ENCODE peak calls at places on chromosomes 16 and 17, in four cellular contexts. M, B, F and J are unnamed samples.

GRCh38 chr16:49327466-49327865 is 45.8 kb upstream of the CBLN1 start:
- DNase-seq in M (no peak), B (no peak), F (no peak), J (no peak)

GRCh38 chr17:43874293-43874692 is 27.3 kb downstream of the CD300LG start:
- DNase-seq in M (no peak), B (no peak), F (no peak), J (no peak)

GRCh38 chr17:51006601-51007000 is 114.1 kb downstream of the SPAG9 start:
- DNase-seq in M (no peak), B (no peak), F (peak; percentile 64), J (no peak)

GRCh38 chr16:12265168-12265567 is 288.6 kb downstream of the SNX29 start:
- DNase-seq in M (no peak), B (no peak), F (no peak), J (no peak)

GRCh38 chr16:51134876-51135275 is 16.2 kb downstream of the SALL1 start:
- DNase-seq in M (no peak), B (no peak), F (no peak), J (no peak)

GRCh38 chr16:68339214-68339613 is 28.4 kb downstream of the PRMT7 start:
- DNase-seq in M (no peak), B (no peak), F (no peak), J (no peak)

GRCh38 chr17:75131278-75132017 is at the start of gene NT5C:
- DNase-seq in M (peak; percentile 61), B (peak; percentile 91), F (peak; percentile 66), J (peak; percentile 93)

GRCh38 chr16:74291577-74292208 is 4.9 kb upstream of the PSMD7 start:
- DNase-seq in M (no peak), B (no peak), F (peak; percentile 6), J (no peak)

GRCh38 chr17:40123811-40124114 is 2.0 kb downstream of the MSL1 start:
- DNase-seq in M (no peak), B (no peak), F (no peak), J (no peak)

GRCh38 chr16:29815032-29815721 is 775 bp upstream of the PAGR1 start:
- DNase-seq in M (no peak), B (no peak), F (no peak), J (no peak)

GRCh38 chr17:36600936-36601302 is 464 bp upstream of the MRM1 start:
- DNase-seq in M (no peak), B (no peak), F (no peak), J (no peak)

GRCh38 chr16:53530046-53530445 is 27.0 kb upstream of the AKTIP start:
- DNase-seq in M (no peak), B (no peak), F (no peak), J (no peak)

GRCh38 chr17:41397003-41397665 is at the start of gene KRT31:
- DNase-seq in M (no peak), B (no peak), F (no peak), J (no peak)

GRCh38 chr16:1258218-1258587 is 2.3 kb downstream of the TPSD1 start:
- DNase-seq in M (no peak), B (no peak), F (peak; percentile 34), J (no peak)

GRCh38 chr17:77354420-77354720 is 213.6 kb downstream of the SEC14L1 start:
- DNase-seq in M (no peak), B (peak; percentile 3), F (no peak), J (no peak)

GRCh38 chr17:73465851-73466250 is 154.1 kb upstream of the CDC42EP4 start:
- DNase-seq in M (no peak), B (no peak), F (no peak), J (no peak)

GRCh38 chr17:18968945-18969887 is 17.3 kb downstream of the SLC5A10 start:
- DNase-seq in M (no peak), B (no peak), F (no peak), J (no peak)

GRCh38 chr17:8798176-8799000 is 777 bp downstream of the MFSD6L start:
- DNase-seq in M (no peak), B (no peak), F (no peak), J (no peak)

GRCh38 chr17:21008516-21008915 is 34.3 kb downstream of the USP22 start:
- DNase-seq in M (no peak), B (no peak), F (no peak), J (no peak)

GRCh38 chr17:30524847-30525246 is 47.6 kb downstream of the GOSR1 start:
- DNase-seq in M (no peak), B (no peak), F (peak; percentile 79), J (no peak)

GRCh38 chr16:11768850-11769249 is 26.2 kb upstream of the TXNDC11 start:
- DNase-seq in M (no peak), B (no peak), F (no peak), J (no peak)

GRCh38 chr17:22717211-22717610 is 1024.9 kb downstream of the KCNJ18 start:
- DNase-seq in M (no peak), B (no peak), F (no peak), J (no peak)

GRCh38 chr17:77995146-77995852 is 36.8 kb downstream of the TNRC6C start:
- DNase-seq in M (no peak), B (no peak), F (no peak), J (no peak)

GRCh38 chr16:89331371-89332109 is 114.0 kb downstream of the ZNF778 start:
- DNase-seq in M (no peak), B (no peak), F (no peak), J (no peak)

GRCh38 chr17:78883533-78884131 is 19.4 kb downstream of the CEP295NL start:
- DNase-seq in M (peak; percentile 42), B (no peak), F (peak; percentile 96), J (peak; percentile 23)